ENCODE peak calls at places on chromosomes 12 and 14, in six cellular contexts. One of them, this sample, is unnamed. For H3K4me1, the result is how much of the 10 kb centered on the place peaks cover.

GRCh38 chr12:100249936-100250335 is 16.9 kb downstream of the DEPDC4 start:
- DNase-seq in uterus: no peak
- DNase-seq in HepG2: no peak
- DNase-seq in upper lobe of left lung: no peak
- DNase-seq in Peyer's patch: no peak
- DNase-seq in tibial nerve: no peak
- DNase-seq in this sample: no peak

GRCh38 chr12:63302269-63302940 is 151.4 kb upstream of the AVPR1A start:
- DNase-seq in uterus: no peak
- DNase-seq in HepG2: no peak
- DNase-seq in upper lobe of left lung: no peak
- DNase-seq in Peyer's patch: no peak
- DNase-seq in tibial nerve: no peak
- DNase-seq in this sample: no peak

GRCh38 chr12:71411635-71412034 is 28.0 kb upstream of the LGR5 start:
- DNase-seq in uterus: no peak
- DNase-seq in HepG2: peak
- DNase-seq in upper lobe of left lung: no peak
- DNase-seq in Peyer's patch: no peak
- DNase-seq in tibial nerve: no peak
- DNase-seq in this sample: no peak

GRCh38 chr14:52227559-52228222 is 39.8 kb upstream of the PTGDR start:
- DNase-seq in uterus: no peak
- DNase-seq in HepG2: no peak
- DNase-seq in upper lobe of left lung: no peak
- DNase-seq in Peyer's patch: no peak
- DNase-seq in tibial nerve: no peak
- DNase-seq in this sample: no peak

GRCh38 chr12:53365245-53365904 is 14.6 kb upstream of the SP1 start:
- DNase-seq in uterus: no peak
- DNase-seq in HepG2: no peak
- DNase-seq in upper lobe of left lung: no peak
- DNase-seq in Peyer's patch: no peak
- DNase-seq in tibial nerve: no peak
- DNase-seq in this sample: no peak

GRCh38 chr12:41917827-41918445 is 226.7 kb downstream of the GXYLT1 start:
- DNase-seq in uterus: no peak
- DNase-seq in HepG2: no peak
- DNase-seq in upper lobe of left lung: no peak
- DNase-seq in Peyer's patch: no peak
- DNase-seq in tibial nerve: no peak
- DNase-seq in this sample: no peak

GRCh38 chr14:38138581-38139138 is 69.0 kb upstream of the SSTR1 start:
- DNase-seq in uterus: no peak
- DNase-seq in HepG2: no peak
- DNase-seq in upper lobe of left lung: no peak
- DNase-seq in Peyer's patch: no peak
- DNase-seq in tibial nerve: no peak
- DNase-seq in this sample: no peak

GRCh38 chr12:124523071-124523470 is 44.3 kb downstream of the NCOR2 start:
- DNase-seq in uterus: peak
- DNase-seq in HepG2: no peak
- DNase-seq in upper lobe of left lung: no peak
- DNase-seq in Peyer's patch: no peak
- DNase-seq in tibial nerve: no peak
- DNase-seq in this sample: no peak

GRCh38 chr12:57460457-57461325 is 1.1 kb downstream of the GLI1 start:
- DNase-seq in uterus: no peak
- DNase-seq in HepG2: no peak
- DNase-seq in upper lobe of left lung: peak
- DNase-seq in Peyer's patch: peak
- DNase-seq in tibial nerve: no peak
- DNase-seq in this sample: no peak

GRCh38 chr12:89309815-89310214 is 42.5 kb downstream of the DUSP6 start:
- DNase-seq in uterus: no peak
- DNase-seq in HepG2: no peak
- DNase-seq in upper lobe of left lung: no peak
- DNase-seq in Peyer's patch: no peak
- DNase-seq in tibial nerve: no peak
- DNase-seq in this sample: no peak
- H3K4me3 ChIP-seq in uterus: no peak
- H3K4me3 ChIP-seq in HepG2: no peak
- H3K4me3 ChIP-seq in upper lobe of left lung: no peak
- H3K4me3 ChIP-seq in Peyer's patch: no peak
- H3K4me3 ChIP-seq in tibial nerve: no peak
- H3K4me3 ChIP-seq in this sample: no peak

GRCh38 chr12:12786371-12786715 is 884 bp downstream of the APOLD1 start:
- DNase-seq in uterus: no peak
- DNase-seq in HepG2: no peak
- DNase-seq in upper lobe of left lung: no peak
- DNase-seq in Peyer's patch: no peak
- DNase-seq in tibial nerve: no peak
- DNase-seq in this sample: no peak

GRCh38 chr12:12790956-12791355 is 5.5 kb downstream of the APOLD1 start:
- DNase-seq in uterus: no peak
- DNase-seq in HepG2: no peak
- DNase-seq in upper lobe of left lung: no peak
- DNase-seq in Peyer's patch: no peak
- DNase-seq in tibial nerve: no peak
- DNase-seq in this sample: no peak

GRCh38 chr12:12786716-12787601 is 1.5 kb downstream of the APOLD1 start:
- DNase-seq in uterus: peak
- DNase-seq in HepG2: peak
- DNase-seq in upper lobe of left lung: peak
- DNase-seq in Peyer's patch: peak
- DNase-seq in tibial nerve: peak
- DNase-seq in this sample: peak

GRCh38 chr12:12788131-12788530 is 2.7 kb downstream of the APOLD1 start:
- DNase-seq in uterus: peak
- DNase-seq in HepG2: no peak
- DNase-seq in upper lobe of left lung: no peak
- DNase-seq in Peyer's patch: no peak
- DNase-seq in tibial nerve: no peak
- DNase-seq in this sample: no peak

GRCh38 chr12:12788675-12789368 is 3.4 kb downstream of the APOLD1 start:
- DNase-seq in uterus: peak
- DNase-seq in HepG2: peak
- DNase-seq in upper lobe of left lung: no peak
- DNase-seq in Peyer's patch: peak
- DNase-seq in tibial nerve: peak
- DNase-seq in this sample: peak
- H3K4me1 ChIP-seq in uterus: under half
- H3K4me1 ChIP-seq in HepG2: under half
- H3K4me1 ChIP-seq in upper lobe of left lung: under half
- H3K4me1 ChIP-seq in Peyer's patch: under half
- H3K4me1 ChIP-seq in tibial nerve: under half
- H3K4me1 ChIP-seq in this sample: under half

GRCh38 chr12:67916266-67916970 is 72.8 kb upstream of the IFNG-AS1 start:
- DNase-seq in uterus: no peak
- DNase-seq in HepG2: no peak
- DNase-seq in upper lobe of left lung: no peak
- DNase-seq in Peyer's patch: no peak
- DNase-seq in tibial nerve: no peak
- DNase-seq in this sample: no peak
- TF ChIP-seq POLR2A in uterus: no peak
- TF ChIP-seq POLR2A in HepG2: no peak
- TF ChIP-seq POLR2A in upper lobe of left lung: no peak
- TF ChIP-seq POLR2A in Peyer's patch: no peak
- TF ChIP-seq POLR2A in tibial nerve: no peak
- TF ChIP-seq POLR2A in this sample: no peak

GRCh38 chr12:121581681-121582439 is 1.0 kb upstream of the KDM2B start:
- DNase-seq in uterus: no peak
- DNase-seq in HepG2: no peak
- DNase-seq in upper lobe of left lung: no peak
- DNase-seq in Peyer's patch: peak
- DNase-seq in tibial nerve: peak
- DNase-seq in this sample: no peak
- H3K4me3 ChIP-seq in uterus: peak
- H3K4me3 ChIP-seq in HepG2: peak
- H3K4me3 ChIP-seq in upper lobe of left lung: peak
- H3K4me3 ChIP-seq in Peyer's patch: peak
- H3K4me3 ChIP-seq in tibial nerve: peak
- H3K4me3 ChIP-seq in this sample: no peak

DNA sequence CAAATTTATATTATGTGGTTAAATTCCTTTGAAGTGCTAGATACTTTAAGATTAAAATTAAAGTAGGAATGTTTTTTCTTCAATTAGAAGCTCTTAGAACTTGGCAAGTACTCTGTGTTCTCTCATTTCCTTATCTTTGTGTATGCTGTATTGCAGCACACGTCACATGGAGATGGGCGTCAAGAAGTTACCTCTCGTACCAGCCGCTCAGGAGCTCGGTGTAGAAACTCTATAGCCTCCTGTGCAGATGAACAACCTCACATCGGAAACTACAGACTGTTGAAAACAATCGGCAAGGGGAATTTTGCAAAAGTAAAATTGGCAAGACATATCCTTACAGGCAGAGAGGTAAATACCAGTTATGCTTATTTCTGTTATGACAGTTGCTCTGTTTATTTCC is 19.7 kb downstream of the MARK3 start:
- DNase-seq in uterus: no peak
- DNase-seq in HepG2: no peak
- DNase-seq in upper lobe of left lung: no peak
- DNase-seq in Peyer's patch: no peak
- DNase-seq in tibial nerve: no peak
- DNase-seq in this sample: no peak
- H3K4me1 ChIP-seq in uterus: under half
- H3K4me1 ChIP-seq in HepG2: under half
- H3K4me1 ChIP-seq in upper lobe of left lung: half or more
- H3K4me1 ChIP-seq in Peyer's patch: under half
- H3K4me1 ChIP-seq in tibial nerve: under half
- H3K4me1 ChIP-seq in this sample: under half

DNA sequence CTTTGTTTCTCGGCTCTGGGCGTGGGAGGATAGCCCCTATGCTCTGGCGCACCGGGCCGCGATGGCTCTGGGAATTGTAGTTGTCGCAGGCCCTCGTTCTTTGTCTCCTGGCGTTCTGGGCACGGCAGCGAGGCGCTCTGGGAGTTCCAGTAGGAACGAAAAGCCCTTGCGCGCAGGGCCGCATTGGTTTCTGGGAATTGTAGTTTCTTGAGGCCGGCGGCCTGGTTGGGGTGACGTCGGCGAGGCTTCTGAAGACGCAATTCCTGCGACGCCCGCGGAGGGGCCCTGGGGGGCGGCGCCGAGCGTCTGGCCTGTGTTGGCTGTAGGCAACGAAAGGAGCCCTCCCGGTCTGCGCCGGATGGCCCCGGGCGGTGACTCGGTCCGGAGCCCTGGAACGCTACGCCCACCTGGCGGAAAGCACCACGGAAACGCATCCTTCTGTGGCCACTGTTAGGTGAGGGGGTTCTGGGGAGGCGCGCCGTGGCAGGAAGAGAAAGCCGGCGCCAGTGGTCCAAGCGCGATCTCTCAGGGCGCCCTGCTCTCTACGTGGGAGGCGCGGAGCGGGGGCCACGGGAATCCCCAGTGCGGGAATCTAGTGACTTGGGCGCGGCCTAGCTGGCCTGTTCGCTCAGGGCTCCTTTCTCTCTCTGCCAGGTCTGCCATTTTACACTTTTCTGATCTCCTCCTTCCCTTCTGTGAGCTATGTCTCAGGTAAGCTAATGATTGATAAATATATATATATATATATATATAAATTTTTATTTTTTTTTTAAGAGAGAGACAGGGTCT is at the start of gene ZNF140:
- DNase-seq in uterus: peak
- DNase-seq in HepG2: peak
- DNase-seq in upper lobe of left lung: peak
- DNase-seq in Peyer's patch: peak
- DNase-seq in tibial nerve: peak
- DNase-seq in this sample: peak
- TF ChIP-seq POLR2A in uterus: peak
- TF ChIP-seq POLR2A in HepG2: no peak
- TF ChIP-seq POLR2A in upper lobe of left lung: no peak
- TF ChIP-seq POLR2A in Peyer's patch: peak
- TF ChIP-seq POLR2A in tibial nerve: no peak
- TF ChIP-seq POLR2A in this sample: peak